ENCODE peak calls at places on chromosome 21, in four cellular contexts. A is T follicular helper cell, P is HL-60, N is activated T-cell treated with anti-CD3 and anti-CD28 coated beads for 1 hour. W is an unnamed sample.

GRCh38 chr21:41168391-41169257 is 664 bp downstream of the BACE2 start:
- DNase-seq in A (no peak), P (no peak), N (no peak), W (no peak)

GRCh38 chr21:38322551-38322950 is 65.8 kb downstream of the KCNJ15 start:
- DNase-seq in A (no peak), P (no peak), N (no peak), W (no peak)

GRCh38 chr21:14880922-14881321 is 183.9 kb downstream of the NRIP1 start:
- DNase-seq in A (no peak), P (no peak), N (no peak), W (no peak)

GRCh38 chr21:15367061-15367626 is 302.3 kb upstream of the NRIP1 start:
- DNase-seq in A (no peak), P (no peak), N (no peak), W (no peak)

GRCh38 chr21:44712203-44713028 is 1.0 kb upstream of the TSPEAR start:
- DNase-seq in A (no peak), P (no peak), N (no peak), W (no peak)

GRCh38 chr21:45142469-45142868 is 68.1 kb downstream of the ADARB1 start:
- DNase-seq in A (no peak), P (no peak), N (no peak), W (no peak)

GRCh38 chr21:31132574-31133242 is 94.4 kb upstream of the KRTAP19-8 start:
- DNase-seq in A (peak; percentile 66), P (peak; percentile 82), N (peak; percentile 41), W (no peak)

GRCh38 chr21:38800924-38801744 is 4.6 kb upstream of the ETS2 start:
- DNase-seq in A (no peak), P (no peak), N (no peak), W (no peak)

GRCh38 chr21:33948096-33948950 is 32.7 kb upstream of the ATP5PO start:
- DNase-seq in A (peak; percentile 77), P (peak; percentile 79), N (peak; percentile 69), W (no peak)

W was measured in CMK.